ENCODE peak calls at places on chromosomes 2 and 18, in nine cellular contexts. One of them, this sample, is unnamed.

GRCh38 chr2:238636269-238637073 is 209.7 kb downstream of the ASB1 start:
- DNase-seq in tibial nerve: no peak
- DNase-seq in ascending aorta: no peak
- DNase-seq in mesendoderm: peak; percentile 7
- DNase-seq in suprapubic skin: no peak
- DNase-seq in naive thymus-derived CD4-positive, alpha-beta T cell: no peak
- DNase-seq in thoracic aorta: no peak
- DNase-seq in mesenchymal stem cell: peak; percentile 46
- DNase-seq in neural progenitor cell: no peak
- DNase-seq in this sample: no peak

GRCh38 chr2:34031097-34031496 is 432.0 kb upstream of the FAM98A start:
- DNase-seq in tibial nerve: no peak
- DNase-seq in ascending aorta: no peak
- DNase-seq in mesendoderm: peak; percentile 26
- DNase-seq in suprapubic skin: no peak
- DNase-seq in naive thymus-derived CD4-positive, alpha-beta T cell: no peak
- DNase-seq in thoracic aorta: no peak
- DNase-seq in mesenchymal stem cell: peak; percentile 1
- DNase-seq in neural progenitor cell: peak; percentile 6
- DNase-seq in this sample: no peak

GRCh38 chr18:33817096-33817495 is 239.1 kb downstream of the ASXL3 start:
- DNase-seq in tibial nerve: no peak
- DNase-seq in ascending aorta: no peak
- DNase-seq in mesendoderm: peak; percentile 85
- DNase-seq in suprapubic skin: no peak
- DNase-seq in naive thymus-derived CD4-positive, alpha-beta T cell: no peak
- DNase-seq in thoracic aorta: no peak
- DNase-seq in mesenchymal stem cell: peak; percentile 6
- DNase-seq in neural progenitor cell: no peak
- DNase-seq in this sample: no peak

GRCh38 chr18:35661483-35662146 is 80.1 kb downstream of the GALNT1 start:
- DNase-seq in tibial nerve: no peak
- DNase-seq in ascending aorta: no peak
- DNase-seq in mesendoderm: peak; percentile 24
- DNase-seq in suprapubic skin: no peak
- DNase-seq in naive thymus-derived CD4-positive, alpha-beta T cell: no peak
- DNase-seq in thoracic aorta: no peak
- DNase-seq in mesenchymal stem cell: no peak
- DNase-seq in neural progenitor cell: no peak
- DNase-seq in this sample: no peak

GRCh38 chr18:64409511-64409910 is 260.6 kb upstream of the LINC00305 start:
- DNase-seq in tibial nerve: no peak
- DNase-seq in ascending aorta: no peak
- DNase-seq in mesendoderm: peak; percentile 48
- DNase-seq in suprapubic skin: no peak
- DNase-seq in naive thymus-derived CD4-positive, alpha-beta T cell: no peak
- DNase-seq in thoracic aorta: no peak
- DNase-seq in mesenchymal stem cell: peak; percentile 17
- DNase-seq in neural progenitor cell: peak; percentile 57
- DNase-seq in this sample: no peak

GRCh38 chr2:75547345-75548035 is 13.2 kb downstream of the EVA1A start:
- DNase-seq in tibial nerve: no peak
- DNase-seq in ascending aorta: no peak
- DNase-seq in mesendoderm: no peak
- DNase-seq in suprapubic skin: no peak
- DNase-seq in naive thymus-derived CD4-positive, alpha-beta T cell: no peak
- DNase-seq in thoracic aorta: no peak
- DNase-seq in mesenchymal stem cell: peak; percentile 76
- DNase-seq in neural progenitor cell: no peak
- DNase-seq in this sample: no peak

GRCh38 chr2:26325851-26326250 is 20.1 kb upstream of the SELENOI start:
- DNase-seq in tibial nerve: no peak
- DNase-seq in ascending aorta: no peak
- DNase-seq in mesendoderm: no peak
- DNase-seq in suprapubic skin: no peak
- DNase-seq in naive thymus-derived CD4-positive, alpha-beta T cell: no peak
- DNase-seq in thoracic aorta: no peak
- DNase-seq in mesenchymal stem cell: peak; percentile 70
- DNase-seq in neural progenitor cell: no peak
- DNase-seq in this sample: no peak

GRCh38 chr2:28390857-28391563 is 1.6 kb upstream of the FOSL2 start:
- DNase-seq in tibial nerve: peak; percentile 81
- DNase-seq in ascending aorta: peak; percentile 50
- DNase-seq in mesendoderm: peak; percentile 82
- DNase-seq in suprapubic skin: peak; percentile 95
- DNase-seq in naive thymus-derived CD4-positive, alpha-beta T cell: no peak
- DNase-seq in thoracic aorta: no peak
- DNase-seq in mesenchymal stem cell: peak; percentile 92
- DNase-seq in neural progenitor cell: peak; percentile 79
- DNase-seq in this sample: peak; percentile 93

GRCh38 chr18:12468458-12468857 is 60.7 kb downstream of the PRELID3A start:
- DNase-seq in tibial nerve: no peak
- DNase-seq in ascending aorta: no peak
- DNase-seq in mesendoderm: no peak
- DNase-seq in suprapubic skin: no peak
- DNase-seq in naive thymus-derived CD4-positive, alpha-beta T cell: no peak
- DNase-seq in thoracic aorta: no peak
- DNase-seq in mesenchymal stem cell: no peak
- DNase-seq in neural progenitor cell: no peak
- DNase-seq in this sample: no peak

GRCh38 chr2:111058264-111058663 is 62.5 kb upstream of the BCL2L11 start:
- DNase-seq in tibial nerve: no peak
- DNase-seq in ascending aorta: no peak
- DNase-seq in mesendoderm: no peak
- DNase-seq in suprapubic skin: no peak
- DNase-seq in naive thymus-derived CD4-positive, alpha-beta T cell: no peak
- DNase-seq in thoracic aorta: no peak
- DNase-seq in mesenchymal stem cell: no peak
- DNase-seq in neural progenitor cell: no peak
- DNase-seq in this sample: no peak

GRCh38 chr18:26044807-26045206 is 45.6 kb downstream of the SS18 start:
- DNase-seq in tibial nerve: no peak
- DNase-seq in ascending aorta: no peak
- DNase-seq in mesendoderm: no peak
- DNase-seq in suprapubic skin: no peak
- DNase-seq in naive thymus-derived CD4-positive, alpha-beta T cell: no peak
- DNase-seq in thoracic aorta: no peak
- DNase-seq in mesenchymal stem cell: no peak
- DNase-seq in neural progenitor cell: no peak
- DNase-seq in this sample: no peak
- H3K36me3 ChIP-seq in tibial nerve: no peaks in the 10 kb centered on the region
- H3K36me3 ChIP-seq in ascending aorta: no peaks in the 10 kb centered on the region
- H3K36me3 ChIP-seq in mesendoderm: no peaks in the 10 kb centered on the region
- H3K36me3 ChIP-seq in suprapubic skin: peaks cover 3% of the 10 kb centered on the region
- H3K36me3 ChIP-seq in naive thymus-derived CD4-positive, alpha-beta T cell: peaks cover 5% of the 10 kb centered on the region
- H3K36me3 ChIP-seq in thoracic aorta: no peaks in the 10 kb centered on the region
- H3K36me3 ChIP-seq in mesenchymal stem cell: peaks cover 5% of the 10 kb centered on the region
- H3K36me3 ChIP-seq in neural progenitor cell: peaks cover 8% of the 10 kb centered on the region
- H3K36me3 ChIP-seq in this sample: no peaks in the 10 kb centered on the region

GRCh38 chr2:37013315-37013641 is 46.9 kb upstream of the STRN start:
- DNase-seq in tibial nerve: no peak
- DNase-seq in ascending aorta: no peak
- DNase-seq in mesendoderm: no peak
- DNase-seq in suprapubic skin: no peak
- DNase-seq in naive thymus-derived CD4-positive, alpha-beta T cell: no peak
- DNase-seq in thoracic aorta: no peak
- DNase-seq in mesenchymal stem cell: no peak
- DNase-seq in neural progenitor cell: no peak
- DNase-seq in this sample: no peak

GRCh38 chr2:37005118-37005868 is 39.0 kb upstream of the STRN start:
- DNase-seq in tibial nerve: no peak
- DNase-seq in ascending aorta: no peak
- DNase-seq in mesendoderm: peak; percentile 78
- DNase-seq in suprapubic skin: no peak
- DNase-seq in naive thymus-derived CD4-positive, alpha-beta T cell: peak; percentile 46
- DNase-seq in thoracic aorta: no peak
- DNase-seq in mesenchymal stem cell: peak; percentile 26
- DNase-seq in neural progenitor cell: peak; percentile 1
- DNase-seq in this sample: no peak

GRCh38 chr2:37011126-37011525 is 44.8 kb upstream of the STRN start:
- DNase-seq in tibial nerve: no peak
- DNase-seq in ascending aorta: no peak
- DNase-seq in mesendoderm: peak; percentile 11
- DNase-seq in suprapubic skin: no peak
- DNase-seq in naive thymus-derived CD4-positive, alpha-beta T cell: no peak
- DNase-seq in thoracic aorta: no peak
- DNase-seq in mesenchymal stem cell: no peak
- DNase-seq in neural progenitor cell: no peak
- DNase-seq in this sample: no peak
- H3K36me3 ChIP-seq in tibial nerve: peaks cover 15% of the 10 kb centered on the region
- H3K36me3 ChIP-seq in ascending aorta: peaks cover 75% of the 10 kb centered on the region
- H3K36me3 ChIP-seq in mesendoderm: no peaks in the 10 kb centered on the region
- H3K36me3 ChIP-seq in suprapubic skin: peaks cover 75% of the 10 kb centered on the region
- H3K36me3 ChIP-seq in naive thymus-derived CD4-positive, alpha-beta T cell: peaks cover 56% of the 10 kb centered on the region
- H3K36me3 ChIP-seq in thoracic aorta: peaks cover 15% of the 10 kb centered on the region
- H3K36me3 ChIP-seq in mesenchymal stem cell: peaks cover 14% of the 10 kb centered on the region
- H3K36me3 ChIP-seq in neural progenitor cell: no peaks in the 10 kb centered on the region
- H3K36me3 ChIP-seq in this sample: no peaks in the 10 kb centered on the region

GRCh38 chr2:152644197-152644873 is 72.9 kb downstream of the PRPF40A start:
- DNase-seq in tibial nerve: no peak
- DNase-seq in ascending aorta: no peak
- DNase-seq in mesendoderm: peak; percentile 36
- DNase-seq in suprapubic skin: no peak
- DNase-seq in naive thymus-derived CD4-positive, alpha-beta T cell: no peak
- DNase-seq in thoracic aorta: no peak
- DNase-seq in mesenchymal stem cell: no peak
- DNase-seq in neural progenitor cell: no peak
- DNase-seq in this sample: no peak

GRCh38 chr2:152635635-152636298 is 81.5 kb downstream of the PRPF40A start:
- DNase-seq in tibial nerve: peak; percentile 42
- DNase-seq in ascending aorta: no peak
- DNase-seq in mesendoderm: peak; percentile 74
- DNase-seq in suprapubic skin: peak; percentile 68
- DNase-seq in naive thymus-derived CD4-positive, alpha-beta T cell: peak; percentile 57
- DNase-seq in thoracic aorta: no peak
- DNase-seq in mesenchymal stem cell: peak; percentile 64
- DNase-seq in neural progenitor cell: peak; percentile 78
- DNase-seq in this sample: peak; percentile 56

GRCh38 chr2:152632736-152633135 is 84.5 kb downstream of the PRPF40A start:
- DNase-seq in tibial nerve: no peak
- DNase-seq in ascending aorta: no peak
- DNase-seq in mesendoderm: no peak
- DNase-seq in suprapubic skin: no peak
- DNase-seq in naive thymus-derived CD4-positive, alpha-beta T cell: no peak
- DNase-seq in thoracic aorta: no peak
- DNase-seq in mesenchymal stem cell: no peak
- DNase-seq in neural progenitor cell: no peak
- DNase-seq in this sample: no peak

GRCh38 chr2:152637251-152637650 is 80.0 kb downstream of the PRPF40A start:
- DNase-seq in tibial nerve: no peak
- DNase-seq in ascending aorta: no peak
- DNase-seq in mesendoderm: no peak
- DNase-seq in suprapubic skin: no peak
- DNase-seq in naive thymus-derived CD4-positive, alpha-beta T cell: no peak
- DNase-seq in thoracic aorta: no peak
- DNase-seq in mesenchymal stem cell: no peak
- DNase-seq in neural progenitor cell: no peak
- DNase-seq in this sample: no peak

DNA sequence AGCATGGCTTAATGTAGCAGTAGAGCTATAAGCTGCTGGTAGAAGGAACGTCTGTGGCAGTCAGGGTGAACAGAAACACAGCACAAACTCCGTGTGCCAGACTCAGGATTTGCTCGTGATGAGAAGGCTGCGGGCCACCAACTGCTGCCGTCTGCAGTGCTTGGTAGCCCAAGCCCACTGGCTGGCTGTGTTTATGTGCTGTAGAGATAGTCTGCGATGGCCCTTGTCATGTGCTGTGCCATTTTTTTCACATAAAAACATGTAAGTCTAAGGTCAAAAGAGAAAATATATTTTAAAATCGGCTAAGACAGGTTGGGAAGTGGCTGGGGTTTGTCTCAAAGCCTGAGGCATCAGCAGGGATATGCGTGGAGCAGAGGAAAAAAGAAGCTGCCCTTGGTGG is 78.7 kb downstream of the PRPF40A start:
- DNase-seq in tibial nerve: no peak
- DNase-seq in ascending aorta: no peak
- DNase-seq in mesendoderm: no peak
- DNase-seq in suprapubic skin: no peak
- DNase-seq in naive thymus-derived CD4-positive, alpha-beta T cell: no peak
- DNase-seq in thoracic aorta: no peak
- DNase-seq in mesenchymal stem cell: no peak
- DNase-seq in neural progenitor cell: no peak
- DNase-seq in this sample: no peak
- H3K36me3 ChIP-seq in tibial nerve: no peaks in the 10 kb centered on the region
- H3K36me3 ChIP-seq in ascending aorta: peaks cover 59% of the 10 kb centered on the region
- H3K36me3 ChIP-seq in mesendoderm: peaks cover 3% of the 10 kb centered on the region
- H3K36me3 ChIP-seq in suprapubic skin: peaks cover 56% of the 10 kb centered on the region
- H3K36me3 ChIP-seq in naive thymus-derived CD4-positive, alpha-beta T cell: no peaks in the 10 kb centered on the region
- H3K36me3 ChIP-seq in thoracic aorta: peaks cover 33% of the 10 kb centered on the region
- H3K36me3 ChIP-seq in mesenchymal stem cell: peaks cover 45% of the 10 kb centered on the region
- H3K36me3 ChIP-seq in neural progenitor cell: peaks cover 3% of the 10 kb centered on the region
- H3K36me3 ChIP-seq in this sample: peaks cover 71% of the 10 kb centered on the region

GRCh38 chr2:119947535-119947934 is 65.3 kb upstream of the EPB41L5 start:
- DNase-seq in tibial nerve: no peak
- DNase-seq in ascending aorta: no peak
- DNase-seq in mesendoderm: no peak
- DNase-seq in suprapubic skin: no peak
- DNase-seq in naive thymus-derived CD4-positive, alpha-beta T cell: no peak
- DNase-seq in thoracic aorta: no peak
- DNase-seq in mesenchymal stem cell: no peak
- DNase-seq in neural progenitor cell: no peak
- DNase-seq in this sample: no peak

DNA sequence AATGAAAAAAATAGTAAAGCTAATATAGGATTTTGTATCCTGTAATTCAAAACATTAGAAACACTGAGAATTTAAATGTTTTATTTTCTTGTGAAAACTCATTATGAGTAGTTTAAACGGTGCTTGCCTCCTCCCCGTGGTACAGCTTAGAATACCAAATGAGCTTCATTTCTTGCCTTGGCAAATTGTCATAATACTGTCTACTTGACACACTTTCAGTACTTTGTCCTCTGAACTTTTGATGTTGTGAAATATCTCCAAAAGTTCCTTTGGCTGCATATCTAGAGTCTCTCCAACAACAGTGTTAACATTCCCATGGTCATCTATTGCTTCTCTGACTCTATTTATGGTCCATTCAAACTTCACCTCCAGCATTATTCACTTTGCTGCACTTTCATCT is 61.9 kb upstream of the EPB41L5 start:
- DNase-seq in tibial nerve: no peak
- DNase-seq in ascending aorta: no peak
- DNase-seq in mesendoderm: no peak
- DNase-seq in suprapubic skin: no peak
- DNase-seq in naive thymus-derived CD4-positive, alpha-beta T cell: no peak
- DNase-seq in thoracic aorta: no peak
- DNase-seq in mesenchymal stem cell: no peak
- DNase-seq in neural progenitor cell: no peak
- DNase-seq in this sample: no peak
- H3K36me3 ChIP-seq in tibial nerve: no peaks in the 10 kb centered on the region
- H3K36me3 ChIP-seq in ascending aorta: peaks cover 14% of the 10 kb centered on the region
- H3K36me3 ChIP-seq in mesendoderm: no peaks in the 10 kb centered on the region
- H3K36me3 ChIP-seq in suprapubic skin: peaks cover 36% of the 10 kb centered on the region
- H3K36me3 ChIP-seq in naive thymus-derived CD4-positive, alpha-beta T cell: peaks cover 23% of the 10 kb centered on the region
- H3K36me3 ChIP-seq in thoracic aorta: peaks cover 3% of the 10 kb centered on the region
- H3K36me3 ChIP-seq in mesenchymal stem cell: no peaks in the 10 kb centered on the region
- H3K36me3 ChIP-seq in neural progenitor cell: peaks cover 12% of the 10 kb centered on the region
- H3K36me3 ChIP-seq in this sample: no peaks in the 10 kb centered on the region

GRCh38 chr18:58375051-58375450 is 253.8 kb downstream of the ALPK2 start:
- DNase-seq in tibial nerve: no peak
- DNase-seq in ascending aorta: no peak
- DNase-seq in mesendoderm: no peak
- DNase-seq in suprapubic skin: no peak
- DNase-seq in naive thymus-derived CD4-positive, alpha-beta T cell: no peak
- DNase-seq in thoracic aorta: no peak
- DNase-seq in mesenchymal stem cell: no peak
- DNase-seq in neural progenitor cell: no peak
- DNase-seq in this sample: no peak
- H3K36me3 ChIP-seq in tibial nerve: no peaks in the 10 kb centered on the region
- H3K36me3 ChIP-seq in ascending aorta: no peaks in the 10 kb centered on the region
- H3K36me3 ChIP-seq in mesendoderm: peaks cover 2% of the 10 kb centered on the region
- H3K36me3 ChIP-seq in suprapubic skin: peaks cover 14% of the 10 kb centered on the region
- H3K36me3 ChIP-seq in naive thymus-derived CD4-positive, alpha-beta T cell: no peaks in the 10 kb centered on the region
- H3K36me3 ChIP-seq in thoracic aorta: no peaks in the 10 kb centered on the region
- H3K36me3 ChIP-seq in mesenchymal stem cell: peaks cover 63% of the 10 kb centered on the region
- H3K36me3 ChIP-seq in neural progenitor cell: no peaks in the 10 kb centered on the region
- H3K36me3 ChIP-seq in this sample: no peaks in the 10 kb centered on the region